ENCODE peak calls at places on chromosomes 16 and 17, in six cellular contexts. K is SK-N-SH, Z is H1, E is endothelial cell of umbilical vein, Q is HepG2, P is K562. T is an unnamed sample.
A peak's percentile ranks its signal among the peaks of the same experiment; 100 is the strongest.

GRCh38 chr16:369275-369865 is 968 bp downstream of the MRPL28 start:
- DNase-seq in K (no peak), Z (peak; percentile 46), E (no peak), Q (no peak), P (peak; percentile 69), T (no peak)

GRCh38 chr17:17132746-17133145 is 73.4 kb downstream of the PLD6 start:
- DNase-seq in K (no peak), Z (no peak), E (no peak), Q (no peak), P (no peak), T (no peak)

GRCh38 chr17:65696739-65697394 is 135.4 kb upstream of the AXIN2 start:
- DNase-seq in K (no peak), Z (no peak), E (peak; percentile 59), Q (no peak), P (no peak), T (no peak)

GRCh38 chr17:42038221-42038973 is 12.0 kb downstream of the C17orf113 start:
- DNase-seq in K (no peak), Z (no peak), E (no peak), Q (no peak), P (no peak), T (no peak)

GRCh38 chr17:9307313-9307998 is 268.2 kb downstream of the STX8 start:
- DNase-seq in K (no peak), Z (no peak), E (peak; percentile 21), Q (no peak), P (no peak), T (no peak)

GRCh38 chr16:61617214-61617783 is 418.9 kb downstream of the CDH8 start:
- DNase-seq in K (no peak), Z (no peak), E (no peak), Q (no peak), P (no peak), T (no peak)

GRCh38 chr16:4008116-4008515 is 108.1 kb downstream of the ADCY9 start:
- DNase-seq in K (no peak), Z (no peak), E (no peak), Q (no peak), P (no peak), T (no peak)

GRCh38 chr17:30696234-30696633 is 128.3 kb downstream of the CRLF3 start:
- DNase-seq in K (no peak), Z (no peak), E (no peak), Q (no peak), P (no peak), T (no peak)

GRCh38 chr17:40625311-40625710 is 22.3 kb downstream of the SMARCE1 start:
- DNase-seq in K (no peak), Z (no peak), E (no peak), Q (no peak), P (no peak), T (no peak)

GRCh38 chr17:8151641-8152111 is 528 bp downstream of the PER1 start:
- DNase-seq in K (no peak), Z (no peak), E (peak; percentile 62), Q (no peak), P (no peak), T (no peak)

GRCh38 chr17:80621335-80622169 is 76.9 kb downstream of the RPTOR start:
- DNase-seq in K (no peak), Z (no peak), E (no peak), Q (no peak), P (no peak), T (no peak)

GRCh38 chr17:19728114-19728495 is 11.7 kb upstream of the SLC47A2 start:
- DNase-seq in K (peak; percentile 88), Z (no peak), E (peak; percentile 89), Q (peak; percentile 44), P (no peak), T (no peak)

GRCh38 chr17:21228845-21229244 is 14.9 kb upstream of the TMEM11 start:
- DNase-seq in K (no peak), Z (no peak), E (no peak), Q (no peak), P (no peak), T (no peak)

GRCh38 chr17:1160591-1161041 is 19.2 kb downstream of the ABR start:
- DNase-seq in K (no peak), Z (no peak), E (no peak), Q (no peak), P (no peak), T (no peak)

GRCh38 chr17:78313735-78314648 is 45.9 kb downstream of the SOCS3 start:
- DNase-seq in K (peak; percentile 95), Z (peak; percentile 88), E (peak; percentile 65), Q (peak; percentile 57), P (peak; percentile 95), T (peak; percentile 92)

GRCh38 chr17:78315355-78316114 is 44.3 kb downstream of the SOCS3 start:
- DNase-seq in K (peak; percentile 57), Z (no peak), E (peak; percentile 76), Q (peak; percentile 45), P (peak; percentile 90), T (peak; percentile 88)

GRCh38 chr17:78316867-78317816 is 42.7 kb downstream of the SOCS3 start:
- DNase-seq in K (peak; percentile 27), Z (peak; percentile 77), E (no peak), Q (peak; percentile 66), P (peak; percentile 78), T (no peak)

GRCh38 chr17:78316115-78316866 is 43.6 kb downstream of the SOCS3 start:
- DNase-seq in K (peak; percentile 46), Z (peak; percentile 72), E (no peak), Q (no peak), P (no peak), T (no peak)

GRCh38 chr17:78314683-78315354 is 45.1 kb downstream of the SOCS3 start:
- DNase-seq in K (peak; percentile 74), Z (no peak), E (no peak), Q (no peak), P (no peak), T (no peak)
- TF ChIP-seq MAX in K (no peak), Z (no peak), E (no peak), Q (no peak), P (no peak), T (no peak)

GRCh38 chr16:30380072-30380471 is 2.3 kb downstream of the SEPTIN1 start:
- DNase-seq in K (no peak), Z (no peak), E (no peak), Q (no peak), P (no peak), T (no peak)
- H3K9ac ChIP-seq in K (no peak overlapping the region), Z (no peak overlapping the region), E (no peak overlapping the region), Q (no peak overlapping the region), P (no peak overlapping the region), T (no peak overlapping the region)

DNA sequence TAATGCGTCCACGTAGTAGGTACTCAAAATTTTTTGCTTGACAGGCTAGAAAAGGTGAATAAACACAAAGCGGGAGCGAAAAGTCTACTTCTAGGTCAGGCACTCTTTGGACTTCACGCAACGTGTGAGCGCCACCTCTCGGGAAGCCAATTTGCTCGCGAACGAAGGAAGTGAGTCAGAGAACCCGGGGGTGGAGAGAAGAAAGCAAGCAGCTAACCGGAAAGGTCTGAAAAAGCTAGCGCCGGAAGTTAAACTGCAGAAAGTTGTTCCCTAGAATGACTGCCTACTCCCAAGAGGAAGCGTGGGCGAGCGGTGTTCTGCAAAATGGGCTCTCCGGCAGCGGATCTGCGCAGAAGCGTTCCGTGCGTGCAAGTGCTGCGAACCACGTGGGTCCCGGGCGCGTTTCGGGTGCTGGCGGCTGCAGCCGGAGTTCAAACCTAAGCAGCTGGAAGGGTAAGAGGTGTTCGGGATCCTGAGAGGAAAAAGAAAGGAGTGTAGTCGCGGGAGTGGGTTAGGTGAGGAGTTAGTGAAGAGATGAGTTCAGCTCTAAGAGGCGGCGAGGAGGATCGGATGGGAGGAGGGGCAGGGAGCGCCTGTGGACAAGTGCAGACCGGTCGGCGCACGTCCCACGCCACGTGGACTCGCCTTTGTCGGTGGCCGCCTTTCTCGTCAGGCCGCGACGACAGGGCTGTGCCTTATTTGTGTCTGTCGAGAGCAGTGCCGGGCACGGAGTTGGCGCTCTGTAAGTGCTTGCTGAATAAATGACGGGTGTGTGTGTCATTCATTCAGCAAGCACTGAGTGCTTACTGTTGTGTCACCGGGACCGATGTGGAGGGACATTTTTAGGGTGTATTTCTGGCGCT is at the start of gene NME1:
- DNase-seq in K (peak; percentile 96), Z (peak; percentile 99), E (peak; percentile 99), Q (peak; percentile 100), P (peak; percentile 99), T (peak; percentile 100)
- TF ChIP-seq MAX in K (peak; percentile 100), Z (peak; percentile 100), E (peak; percentile 96), Q (peak; percentile 100), P (peak; percentile 100), T (peak; percentile 100)

GRCh38 chr16:89300311-89300975 is 82.9 kb downstream of the ZNF778 start:
- DNase-seq in K (no peak), Z (no peak), E (no peak), Q (no peak), P (no peak), T (no peak)
- H3K9ac ChIP-seq in K (no peak overlapping the region), Z (no peak overlapping the region), E (no peak overlapping the region), Q (no peak overlapping the region), P (peak overlapping the region; percentile 28), T (no peak overlapping the region)

DNA sequence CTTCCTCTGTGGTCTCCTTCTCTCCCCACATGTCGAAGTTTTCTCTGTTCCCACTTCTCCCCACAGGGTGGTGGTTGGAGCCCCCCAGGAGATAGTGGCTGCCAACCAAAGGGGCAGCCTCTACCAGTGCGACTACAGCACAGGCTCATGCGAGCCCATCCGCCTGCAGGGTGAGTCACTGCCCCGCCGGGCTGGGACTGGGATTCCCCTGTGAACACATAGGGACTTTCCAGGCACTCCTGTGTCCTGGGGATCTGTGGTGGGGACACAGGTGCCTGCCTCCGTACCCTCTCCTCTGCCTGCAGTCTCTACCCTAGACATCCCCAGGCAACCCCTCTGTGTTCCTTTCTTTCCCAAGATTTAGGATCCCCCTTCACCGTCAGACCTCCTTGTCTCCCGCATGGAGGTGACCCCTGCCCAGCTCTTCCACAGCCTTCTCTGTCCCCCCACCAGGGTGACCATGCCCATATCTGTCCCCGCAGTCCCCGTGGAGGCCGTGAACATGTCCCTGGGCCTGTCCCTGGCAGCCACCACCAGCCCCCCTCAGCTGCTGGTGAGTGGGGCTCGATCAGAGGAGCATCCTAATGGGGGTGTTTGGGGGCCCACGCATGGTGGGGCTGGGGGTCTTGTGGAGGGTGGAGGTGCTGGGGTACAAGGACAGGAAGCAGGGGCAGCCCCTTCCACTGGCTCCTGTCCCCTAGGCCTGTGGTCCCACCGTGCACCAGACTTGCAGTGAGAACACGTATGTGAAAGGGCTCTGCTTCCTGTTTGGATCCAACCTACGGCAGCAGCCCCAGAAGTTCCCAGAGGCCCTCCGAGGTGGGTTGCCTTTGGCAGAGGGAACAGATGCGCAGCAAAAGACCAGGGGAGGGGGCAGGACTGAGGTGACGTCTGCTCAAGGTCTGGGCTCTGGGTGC is 5.8 kb downstream of the ITGAM start:
- DNase-seq in K (no peak), Z (peak; percentile 60), E (peak; percentile 6), Q (no peak), P (no peak), T (no peak)
- TF ChIP-seq MAX in K (no peak), Z (no peak), E (no peak), Q (no peak), P (no peak), T (no peak)

GRCh38 chr17:64216385-64217248 is 46.4 kb downstream of the TEX2 start:
- DNase-seq in K (peak; percentile 48), Z (peak; percentile 55), E (peak; percentile 75), Q (peak; percentile 94), P (peak; percentile 74), T (no peak)
- H3K9ac ChIP-seq in K (peak overlapping the region; percentile 45), Z (no peak overlapping the region), E (peak overlapping the region; percentile 60), Q (peak overlapping the region; percentile 81), P (peak overlapping the region; percentile 78), T (no peak overlapping the region)

GRCh38 chr16:85182286-85182685 is 70.0 kb upstream of the CIBAR2 start:
- DNase-seq in K (no peak), Z (no peak), E (no peak), Q (no peak), P (no peak), T (no peak)
- TF ChIP-seq MAX in K (no peak), Z (no peak), E (no peak), Q (no peak), P (no peak), T (no peak)